ENCODE peak calls at places on chromosomes 1 and 21, in four cellular contexts. R is AG04450, C is retina, L is SK-MEL-5. B is an unnamed sample.

GRCh38 chr1:83497563-83497962 is 501.4 kb downstream of the TTLL7 start:
- DNase-seq in R (no peak), C (no peak), L (peak), B (peak)

GRCh38 chr1:64043976-64044375 is 159.4 kb upstream of the UBE2U start:
- DNase-seq in L (no peak), C (no peak), R (no peak), B (no peak)

GRCh38 chr1:176919386-176920378 is 244.8 kb downstream of the ASTN1 start:
- DNase-seq in R (no peak), C (no peak), L (no peak), B (no peak)

GRCh38 chr1:24472527-24473251 is 29.9 kb upstream of the RCAN3 start:
- DNase-seq in R (no peak), L (no peak), C (no peak), B (no peak)

GRCh38 chr1:225694151-225694603 is 41.3 kb upstream of the ENAH start:
- DNase-seq in R (no peak), L (no peak), C (no peak), B (peak)

GRCh38 chr1:14521602-14522001 is 76.9 kb upstream of the KAZN start:
- DNase-seq in C (no peak), L (no peak), R (no peak), B (no peak)

GRCh38 chr1:206706298-206706791 is 21.6 kb downstream of the MAPKAPK2 start:
- DNase-seq in R (peak), L (no peak), C (peak), B (no peak)

GRCh38 chr1:196152086-196152485 is 456.2 kb downstream of the KCNT2 start:
- DNase-seq in R (no peak), L (no peak), C (no peak), B (no peak)

GRCh38 chr1:211741799-211742198 is 66.4 kb upstream of the NEK2 start:
- DNase-seq in L (no peak), R (no peak), C (no peak), B (no peak)

GRCh38 chr1:99328171-99328570 is 63.9 kb downstream of the PLPPR4 start:
- DNase-seq in L (no peak), R (no peak), C (no peak), B (no peak)

GRCh38 chr1:185483647-185484450 is 166.8 kb upstream of the IVNS1ABP start:
- DNase-seq in C (no peak), R (peak), L (peak), B (no peak)

GRCh38 chr1:9317591-9318331 is 25.1 kb downstream of the SPSB1 start:
- DNase-seq in R (no peak), L (no peak), C (no peak), B (peak)

GRCh38 chr1:7570311-7570710 is 200.8 kb upstream of the VAMP3 start:
- DNase-seq in C (no peak), R (no peak), L (no peak), B (no peak)

GRCh38 chr21:43956667-43957030 is 55.5 kb upstream of the TRAPPC10 start:
- DNase-seq in L (no peak), R (no peak), C (no peak), B (no peak)

GRCh38 chr1:179081696-179082307 is at the start of gene TOR3A:
- DNase-seq in C (peak), L (peak), R (peak), B (peak)

GRCh38 chr1:214224605-214225354 is 56.2 kb upstream of the SMYD2 start:
- DNase-seq in R (no peak), L (no peak), C (peak), B (no peak)

GRCh38 chr1:161439280-161440232 is 65.7 kb upstream of the FCGR2A start:
- DNase-seq in R (no peak), L (peak), C (peak), B (no peak)

GRCh38 chr21:33198346-33199135 is 31.2 kb upstream of the IFNAR2 start:
- DNase-seq in L (no peak), C (no peak), R (no peak), B (no peak)

GRCh38 chr1:110339040-110339426 is at the start of gene RBM15:
- DNase-seq in L (peak), R (peak), C (peak), B (peak)

GRCh38 chr1:15412843-15413242 is 3.2 kb downstream of the EFHD2 start:
- DNase-seq in L (no peak), C (no peak), R (no peak), B (no peak)

GRCh38 chr1:152884966-152885624 is 7.0 kb downstream of the SMCP start:
- DNase-seq in C (no peak), L (peak), R (no peak), B (no peak)

GRCh38 chr21:20591294-20591693 is 406.9 kb upstream of the NCAM2 start:
- DNase-seq in L (no peak), R (no peak), C (no peak), B (no peak)

GRCh38 chr1:62281922-62282555 is 37.2 kb downstream of the KANK4 start:
- DNase-seq in R (no peak), L (no peak), C (no peak), B (no peak)

GRCh38 chr1:7454052-7454815 is 316.9 kb upstream of the VAMP3 start:
- DNase-seq in L (peak), R (no peak), C (no peak), B (no peak)

GRCh38 chr1:192609110-192610079 is 26.6 kb upstream of the RGS13 start:
- DNase-seq in C (no peak), L (no peak), R (no peak), B (no peak)